ENCODE peak calls at places on chromosomes 11 and 22, in nine cellular contexts. Z is CD8-positive, alpha-beta T cell; U is A673; J is DND-41; M is HL-60; Y is colonic mucosa; V is IMR-90; W is body of pancreas; X is AG04450. L is an unnamed sample.

GRCh38 chr22:18078329-18079041 is 695 bp downstream of the PEX26 start:
- DNase-seq in W (peak; percentile 64), Z (no peak), X (no peak), Y (peak; percentile 70), U (peak; percentile 28), J (peak; percentile 48), V (peak; percentile 19), M (peak; percentile 49), L (no peak)

GRCh38 chr11:76810151-76810853 is 27.1 kb downstream of the TSKU start:
- DNase-seq in W (peak; percentile 66), U (peak; percentile 43), V (no peak), M (no peak), X (no peak), J (peak; percentile 30), Z (no peak), Y (peak; percentile 75), L (no peak)

GRCh38 chr11:130477646-130478203 is 29.3 kb downstream of the ADAMTS15 start:
- DNase-seq in J (no peak), Y (no peak), Z (no peak), X (no peak), U (no peak), W (no peak), V (peak; percentile 18), M (no peak), L (no peak)

GRCh38 chr11:48012051-48012391 is 31.7 kb downstream of the PTPRJ start:
- DNase-seq in W (no peak), Z (peak; percentile 45), X (no peak), V (no peak), Y (no peak), J (no peak), M (no peak), U (no peak), L (no peak)

GRCh38 chr11:61966673-61967176 is 709 bp downstream of the FTH1 start:
- DNase-seq in Y (peak; percentile 47), X (no peak), M (no peak), W (peak; percentile 46), Z (peak; percentile 29), J (peak; percentile 57), V (no peak), U (peak; percentile 43), L (peak; percentile 19)

GRCh38 chr11:76208829-76209670 is 2.7 kb upstream of the WNT11 start:
- DNase-seq in J (peak; percentile 21), W (peak; percentile 85), X (no peak), U (peak; percentile 72), M (peak; percentile 68), V (peak; percentile 12), Z (peak; percentile 70), Y (peak; percentile 88), L (peak; percentile 68)

GRCh38 chr11:117875397-117876048 is 935 bp downstream of the FXYD6 start:
- DNase-seq in Z (no peak), M (no peak), U (no peak), W (peak; percentile 22), V (no peak), Y (no peak), X (no peak), J (peak; percentile 72), L (peak; percentile 21)

GRCh38 chr11:71563401-71563800 is 2.0 kb upstream of the KRTAP5-10 start:
- DNase-seq in W (peak; percentile 35), J (peak; percentile 14), V (peak; percentile 62), Z (no peak), X (no peak), U (peak; percentile 63), M (no peak), Y (peak; percentile 25), L (no peak)

GRCh38 chr11:130598433-130598832 is 150.0 kb downstream of the ADAMTS15 start:
- DNase-seq in Z (no peak), X (no peak), V (no peak), Y (no peak), W (no peak), J (no peak), U (no peak), M (no peak), L (no peak)

GRCh38 chr22:18973264-18974031 is 37.4 kb upstream of the PRODH start:
- DNase-seq in X (no peak), J (no peak), M (no peak), Z (no peak), U (no peak), V (no peak), W (peak; percentile 68), Y (no peak), L (no peak)

GRCh38 chr22:39629851-39630250 is 59.3 kb downstream of the CACNA1I start:
- DNase-seq in X (no peak), V (no peak), J (no peak), M (no peak), U (no peak), Z (no peak), W (no peak), Y (no peak), L (no peak)

GRCh38 chr11:208917-209260 is 1.4 kb downstream of the RIC8A start:
- DNase-seq in X (no peak), Z (no peak), W (no peak), M (no peak), V (no peak), J (no peak), U (no peak), Y (no peak), L (no peak)

GRCh38 chr11:27718346-27718852 is 18.1 kb upstream of the BDNF start:
- DNase-seq in J (no peak), X (peak; percentile 93), W (peak; percentile 37), V (peak; percentile 95), M (no peak), U (peak; percentile 75), Z (no peak), Y (peak; percentile 18), L (no peak)

GRCh38 chr11:86569109-86569508 is 103.3 kb downstream of the ME3 start:
- DNase-seq in Z (no peak), J (no peak), V (no peak), U (no peak), M (no peak), W (no peak), Y (no peak), X (no peak), L (no peak)

GRCh38 chr11:21142007-21142406 is 472.6 kb downstream of the NELL1 start:
- DNase-seq in W (no peak), Z (no peak), M (no peak), Y (no peak), U (peak; percentile 48), V (no peak), X (no peak), J (peak; percentile 8), L (no peak)

DNA sequence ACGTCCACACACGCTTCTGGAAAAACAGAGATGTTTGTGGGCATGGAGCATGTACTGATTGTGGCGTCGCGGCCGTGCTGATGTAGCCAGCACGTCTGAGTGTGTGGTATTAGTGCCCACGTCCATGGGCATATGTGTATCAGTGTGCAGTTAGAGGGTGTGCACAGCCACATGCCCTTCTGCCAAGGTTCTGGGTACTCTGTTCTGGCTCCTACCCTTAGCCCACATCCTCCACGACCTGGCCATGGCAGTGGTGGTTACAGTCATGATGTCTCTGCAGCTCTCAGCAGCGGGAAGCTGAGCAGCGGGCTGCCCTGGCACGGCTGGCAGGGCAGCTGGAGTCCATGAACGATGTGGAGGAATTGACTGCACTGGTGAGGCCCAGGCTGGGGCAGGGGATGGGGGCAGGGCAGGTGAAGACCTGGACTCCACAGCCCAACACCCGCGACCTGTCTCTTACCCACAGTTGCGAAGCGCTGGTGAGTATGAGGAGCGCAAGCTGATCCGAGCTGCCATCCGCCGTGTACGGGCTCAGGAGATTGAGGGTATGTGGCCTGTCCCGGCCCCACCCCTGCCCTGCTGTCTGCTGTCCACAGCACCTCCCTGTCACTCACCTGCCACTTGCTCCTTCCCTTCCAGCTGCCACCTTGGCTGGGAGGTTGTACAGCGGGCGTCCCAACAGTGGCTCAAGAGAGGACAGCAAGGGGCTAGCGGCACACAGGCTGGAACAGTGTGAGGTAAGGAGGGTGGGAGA is 7.3 kb downstream of the SMTN start:
- DNase-seq in Z (no peak), W (no peak), V (no peak), M (no peak), U (no peak), J (no peak), Y (no peak), X (no peak), L (no peak)
- H3K27ac ChIP-seq in Z (no peak overlapping the region), W (no peak overlapping the region), V (no peak overlapping the region), M (no peak overlapping the region), U (no peak overlapping the region), J (no peak overlapping the region), Y (no peak overlapping the region), X (no peak overlapping the region), L (no peak overlapping the region)

DNA sequence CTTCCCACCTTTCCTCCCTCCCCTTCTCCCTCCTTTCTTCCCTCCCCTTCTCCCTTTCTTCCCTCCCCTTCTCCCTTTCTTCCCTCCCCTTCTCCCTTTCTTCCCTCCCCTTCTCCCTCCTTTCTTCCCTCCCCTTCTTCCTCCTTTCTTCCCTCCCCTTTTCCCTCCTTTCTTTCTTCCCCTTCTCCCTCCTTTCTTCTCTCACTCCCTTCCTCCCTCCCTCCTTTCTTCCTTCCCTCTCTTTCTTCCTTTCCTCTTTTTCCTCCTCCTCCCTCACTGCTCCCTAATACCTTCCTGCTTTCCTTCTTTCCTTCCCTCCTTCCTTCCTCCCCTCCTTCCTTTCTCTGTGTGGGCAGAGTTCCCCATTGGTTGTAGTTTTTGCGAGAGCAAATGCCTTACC is 76.1 kb downstream of the PGR start:
- DNase-seq in J (no peak), Y (no peak), W (no peak), Z (no peak), V (no peak), U (no peak), X (no peak), M (no peak), L (no peak)
- TF ChIP-seq CTCF in J (no peak), Y (no peak), W (no peak), Z (no peak), V (no peak), U (no peak), X (no peak), M (no peak), L (no peak)

GRCh38 chr22:49360746-49361145 is 466.9 kb downstream of the BRD1 start:
- DNase-seq in M (no peak), U (no peak), J (no peak), Z (no peak), Y (no peak), W (no peak), V (no peak), X (no peak), L (no peak)

GRCh38 chr22:49356428-49356827 is 471.2 kb downstream of the BRD1 start:
- DNase-seq in Z (no peak), J (no peak), M (no peak), X (no peak), W (no peak), U (no peak), Y (no peak), V (no peak), L (no peak)

GRCh38 chr22:49361164-49361563 is 466.5 kb downstream of the BRD1 start:
- DNase-seq in V (no peak), U (no peak), Y (no peak), W (no peak), M (no peak), X (no peak), Z (no peak), J (no peak), L (no peak)

GRCh38 chr22:49358041-49358440 is 469.6 kb downstream of the BRD1 start:
- DNase-seq in Y (no peak), M (no peak), V (no peak), W (no peak), J (no peak), X (no peak), Z (no peak), U (no peak), L (no peak)

GRCh38 chr22:49359061-49359460 is 468.6 kb downstream of the BRD1 start:
- DNase-seq in Y (no peak), U (no peak), X (no peak), Z (no peak), J (no peak), W (no peak), M (no peak), V (no peak), L (no peak)
- H3K27me3 ChIP-seq in Y (no peaks in the 10 kb centered on the region), U (peaks cover 21% of the 10 kb centered on the region), X (no peaks in the 10 kb centered on the region), Z (no peaks in the 10 kb centered on the region), J (peaks cover 14% of the 10 kb centered on the region), W (no peaks in the 10 kb centered on the region), M (no peaks in the 10 kb centered on the region), V (no peaks in the 10 kb centered on the region), L (peaks cover 9% of the 10 kb centered on the region)

GRCh38 chr22:20239063-20239950 is 28.8 kb downstream of the RTN4R start:
- DNase-seq in Z (no peak), M (no peak), W (no peak), J (no peak), V (peak; percentile 17), X (no peak), Y (no peak), U (peak; percentile 22), L (no peak)
- H3K27ac ChIP-seq in Z (peak overlapping the region; percentile 35), M (no peak overlapping the region), W (no peak overlapping the region), J (peak overlapping the region; percentile 72), V (no peak overlapping the region), X (no peak overlapping the region), Y (no peak overlapping the region), U (peak overlapping the region; percentile 47), L (peak overlapping the region; percentile 60)

L was measured in CD4-positive, alpha-beta T cell.